ENCODE peak calls at places on chromosomes 2 and 18, in seven cellular contexts. N, R, S, G, K, W and E are unnamed samples.

GRCh38 chr2:38125830-38126229 is 49.9 kb upstream of the CYP1B1 start:
- DNase-seq in W (no peak), K (no peak), N (no peak), G (no peak), S (no peak), R (no peak), E (no peak)

GRCh38 chr2:172358784-172359556 is 68.4 kb upstream of the ITGA6 start:
- DNase-seq in K (no peak), R (no peak), G (no peak), W (no peak), N (no peak), S (no peak), E (peak)

GRCh38 chr2:121294881-121295840 is 10.2 kb upstream of the TFCP2L1 start:
- DNase-seq in S (no peak), N (no peak), W (no peak), R (no peak), K (no peak), G (no peak), E (no peak)

GRCh38 chr2:163617517-163617916 is 118.3 kb downstream of the FIGN start:
- DNase-seq in K (no peak), N (no peak), S (no peak), G (no peak), R (no peak), W (no peak), E (no peak)

GRCh38 chr18:13290856-13291271 is 72.3 kb downstream of the LDLRAD4 start:
- DNase-seq in K (no peak), R (no peak), G (no peak), W (no peak), S (no peak), N (no peak), E (no peak)

GRCh38 chr18:68837665-68838390 is 39.9 kb downstream of the CCDC102B start:
- DNase-seq in W (peak), K (no peak), R (no peak), G (no peak), N (no peak), S (peak), E (no peak)

GRCh38 chr2:128178650-128179460 is 87.9 kb downstream of the UGGT1 start:
- DNase-seq in W (peak), S (peak), R (peak), N (peak), G (peak), K (peak), E (peak)

GRCh38 chr18:13026583-13027270 is 35.6 kb downstream of the CEP192 start:
- DNase-seq in R (no peak), K (no peak), G (no peak), S (peak), W (peak), N (no peak), E (no peak)

GRCh38 chr18:22309191-22309590 is 108.5 kb downstream of the CTAGE1 start:
- DNase-seq in W (no peak), N (no peak), G (no peak), S (peak), K (no peak), R (no peak), E (peak)

GRCh38 chr18:48902023-48902855 is 48.5 kb downstream of the SMAD7 start:
- DNase-seq in R (peak), N (no peak), K (no peak), G (no peak), S (peak), W (peak), E (peak)

GRCh38 chr2:37544617-37545031 is 126.8 kb downstream of the CDC42EP3 start:
- DNase-seq in W (no peak), N (no peak), K (no peak), S (no peak), G (no peak), R (no peak), E (no peak)

GRCh38 chr18:74834424-74835309 is 237.0 kb downstream of the ZNF407 start:
- DNase-seq in S (peak), N (no peak), K (peak), R (no peak), W (no peak), G (no peak), E (peak)

GRCh38 chr18:55856191-55856590 is 268.2 kb upstream of the TCF4 start:
- DNase-seq in R (peak), N (peak), K (peak), G (no peak), S (peak), W (peak), E (peak)

GRCh38 chr2:23926289-23926749 is 604 bp downstream of the ATAD2B start:
- DNase-seq in R (peak), N (no peak), S (no peak), K (peak), W (no peak), G (peak), E (peak)

GRCh38 chr18:59502222-59502898 is 143.3 kb upstream of the LMAN1 start:
- DNase-seq in N (no peak), K (no peak), S (peak), W (peak), R (no peak), G (no peak), E (no peak)

GRCh38 chr2:191262436-191262835 is 17.2 kb downstream of the MYO1B start:
- DNase-seq in R (no peak), S (no peak), G (no peak), K (no peak), W (no peak), N (no peak), E (no peak)

GRCh38 chr2:85468704-85469349 is 50.3 kb downstream of the SH2D6 start:
- DNase-seq in W (no peak), N (peak), R (peak), K (peak), S (peak), G (no peak), E (peak)

GRCh38 chr18:11689031-11689971 is at the start of gene GNAL:
- DNase-seq in S (peak), R (peak), G (peak), N (peak), K (peak), W (peak), E (peak)

GRCh38 chr2:43020296-43020695 is 206.1 kb downstream of the ZFP36L2 start:
- DNase-seq in W (no peak), N (no peak), S (no peak), R (no peak), G (no peak), K (no peak), E (no peak)

GRCh38 chr2:179936654-179937053 is 70.4 kb downstream of the CWC22 start:
- DNase-seq in W (peak), G (peak), K (peak), N (peak), S (no peak), R (peak), E (peak)

GRCh38 chr2:56379066-56379465 is 195.3 kb downstream of the CCDC85A start:
- DNase-seq in R (no peak), W (no peak), S (no peak), K (no peak), G (no peak), N (no peak), E (peak)

GRCh38 chr2:36705326-36706020 is 9.0 kb downstream of the VIT start:
- DNase-seq in N (no peak), W (no peak), K (no peak), S (no peak), R (no peak), G (no peak), E (no peak)

DNA sequence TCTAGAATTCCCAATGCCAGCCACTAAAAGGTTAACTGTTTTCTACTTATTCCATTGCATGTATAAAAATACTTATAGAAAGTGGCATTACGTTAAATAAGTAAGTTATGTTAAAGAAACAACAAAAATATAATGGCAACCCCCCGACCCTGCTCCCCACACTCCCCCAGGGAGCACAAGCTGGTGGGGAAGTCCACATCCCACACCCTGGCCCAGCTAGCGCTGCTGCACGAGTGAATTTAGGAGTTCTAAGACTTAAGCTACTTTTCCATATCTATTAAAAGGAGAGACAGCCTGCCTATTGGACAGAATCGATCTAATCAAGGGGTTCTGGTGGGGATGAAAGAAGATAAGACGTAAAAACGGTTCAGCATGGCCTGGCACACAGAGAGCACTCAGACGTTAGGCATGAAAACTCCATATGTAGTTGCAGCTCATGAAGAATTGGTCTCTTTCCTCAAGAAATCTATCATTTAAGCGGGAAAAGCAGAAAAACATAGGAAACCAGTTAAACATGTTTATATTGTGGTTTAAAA is 16.6 kb downstream of the HJURP start:
- DNase-seq in S (no peak), G (no peak), N (no peak), K (no peak), W (no peak), R (no peak), E (no peak)
- H2BK5ac ChIP-seq in S (no peak), G (no peak), N (no peak), K (no peak), W (no peak), R (no peak), E (no peak)

GRCh38 chr2:111653913-111654312 is 230.1 kb downstream of the ANAPC1 start:
- DNase-seq in N (no peak), G (no peak), W (no peak), S (no peak), K (no peak), R (no peak), E (no peak)
- H2BK5ac ChIP-seq in N (no peak), G (no peak), W (no peak), S (no peak), K (no peak), R (no peak), E (no peak)

GRCh38 chr2:68203587-68203986 is 45.9 kb downstream of the PNO1 start:
- DNase-seq in W (no peak), N (no peak), S (no peak), R (no peak), K (no peak), G (no peak), E (no peak)
- H2BK5ac ChIP-seq in W (no peak), N (no peak), S (no peak), R (no peak), K (no peak), G (no peak), E (no peak)

GRCh38 chr2:220795705-220796104 is 776.4 kb downstream of the EPHA4 start:
- DNase-seq in G (no peak), W (no peak), R (no peak), N (no peak), S (peak), K (no peak), E (no peak)
- H2BK5ac ChIP-seq in G (no peak), W (no peak), R (no peak), N (no peak), S (no peak), K (no peak), E (no peak)